ENCODE peak calls at places on chromosome 10, in six cellular contexts. Q, A, C, D, B and P are unnamed samples.
A peak's percentile ranks its signal among the peaks of the same experiment; 100 is the strongest.

GRCh38 chr10:12735843-12736462 is 265.6 kb downstream of the CCDC3 start:
- DNase-seq in A (no peak), B (no peak), C (no peak), D (no peak), Q (no peak), P (no peak)

GRCh38 chr10:9957352-9957751 is 1060.3 kb upstream of the CELF2 start:
- DNase-seq in B (no peak), D (no peak), A (no peak), Q (no peak), C (no peak), P (no peak)

GRCh38 chr10:62024026-62024701 is 122.7 kb downstream of the ARID5B start:
- DNase-seq in D (no peak), B (no peak), C (no peak), A (no peak), Q (no peak), P (no peak)

GRCh38 chr10:43403911-43404674 is 4.9 kb downstream of the HNRNPF start:
- DNase-seq in Q (no peak), D (no peak), C (no peak), B (no peak), A (no peak), P (no peak)

GRCh38 chr10:111211241-111211640 is 134.4 kb downstream of the ADRA2A start:
- DNase-seq in D (no peak), Q (no peak), A (no peak), C (no peak), B (no peak), P (no peak)

GRCh38 chr10:93475871-93476270 is 6.3 kb downstream of the MYOF start:
- DNase-seq in C (no peak), D (no peak), Q (no peak), B (no peak), A (no peak), P (no peak)

GRCh38 chr10:121736315-121737002 is 138.2 kb upstream of the FGFR2 start:
- DNase-seq in A (no peak), Q (no peak), D (no peak), B (no peak), C (no peak), P (no peak)

GRCh38 chr10:30804478-30805055 is 175.0 kb upstream of the LYZL2 start:
- DNase-seq in C (no peak), D (no peak), Q (no peak), A (no peak), B (peak; percentile 68), P (no peak)

GRCh38 chr10:94358480-94358879 is 4.3 kb downstream of the NOC3L start:
- DNase-seq in D (no peak), Q (no peak), B (no peak), C (no peak), A (no peak), P (no peak)

GRCh38 chr10:61299156-61299555 is 154.0 kb downstream of the TMEM26 start:
- DNase-seq in B (no peak), A (no peak), Q (no peak), D (no peak), C (no peak), P (no peak)

GRCh38 chr10:118511720-118512119 is 83.7 kb downstream of the PRLHR start:
- DNase-seq in A (no peak), C (no peak), B (peak; percentile 71), Q (no peak), D (no peak), P (no peak)

GRCh38 chr10:67308912-67309311 is 383.1 kb downstream of the LRRTM3 start:
- DNase-seq in D (no peak), C (no peak), Q (no peak), A (no peak), B (no peak), P (no peak)

GRCh38 chr10:101961591-101962498 is 94.1 kb downstream of the ARMH3 start:
- DNase-seq in C (no peak), Q (no peak), B (no peak), D (no peak), A (no peak), P (no peak)

GRCh38 chr10:70512149-70512611 is 33.6 kb downstream of the PALD1 start:
- DNase-seq in D (no peak), C (no peak), B (peak; percentile 48), Q (no peak), A (no peak), P (no peak)

GRCh38 chr10:29540016-29540415 is 94.8 kb downstream of the SVIL start:
- DNase-seq in D (no peak), Q (no peak), B (no peak), C (no peak), A (no peak), P (no peak)

GRCh38 chr10:68727146-68727545 is 6.1 kb downstream of the CCAR1 start:
- DNase-seq in B (no peak), C (no peak), D (no peak), Q (no peak), A (no peak), P (no peak)

GRCh38 chr10:66941491-66941890 is 15.7 kb downstream of the LRRTM3 start:
- DNase-seq in A (no peak), C (no peak), Q (no peak), B (no peak), D (no peak), P (no peak)

GRCh38 chr10:74008212-74008731 is 10.4 kb downstream of the VCL start:
- DNase-seq in Q (no peak), C (no peak), A (no peak), D (no peak), B (no peak), P (no peak)

GRCh38 chr10:99358101-99358500 is 28.9 kb downstream of the CNNM1 start:
- DNase-seq in Q (no peak), D (no peak), C (no peak), A (no peak), B (no peak), P (no peak)

GRCh38 chr10:13707156-13707881 is 120.6 kb downstream of the PRPF18 start:
- DNase-seq in D (no peak), A (no peak), C (no peak), B (peak; percentile 58), Q (no peak), P (peak; percentile 19)